ENCODE peak calls at places on chromosomes 16 and 17, in eight cellular contexts. J is HepG2; Q is CD8-positive, alpha-beta T cell; O is skeletal muscle cell; V is SK-N-SH; U is stimulated activated CD8-positive, alpha-beta memory T cell treated with anti-CD3 and anti-CD28 coated beads, Interleukin-7, amount 100 ng/mL, for 1 hour; E is A549; S is mesenchymal stem cell. I is an unnamed sample.

GRCh38 chr16:57283956-57284205 is 591 bp downstream of the PLLP start:
- DNase-seq in J (no peak), E (no peak), U (no peak), V (no peak), Q (no peak), O (no peak), S (no peak), I (no peak)

GRCh38 chr17:28953444-28954118 is 2.3 kb upstream of the PHF12 start:
- DNase-seq in V (peak), S (peak), E (peak), O (no peak), J (peak), U (no peak), Q (peak), I (peak)

GRCh38 chr17:49197346-49197998 is 12.9 kb downstream of the GNGT2 start:
- DNase-seq in V (no peak), U (no peak), Q (no peak), E (no peak), S (no peak), J (no peak), O (no peak), I (no peak)

GRCh38 chr16:55021595-55022475 is 91.2 kb downstream of the IRX5 start:
- DNase-seq in V (no peak), Q (no peak), S (no peak), E (peak), O (no peak), J (peak), U (no peak), I (peak)

GRCh38 chr17:10792156-10792555 is 11.7 kb downstream of the TMEM238L start:
- DNase-seq in J (no peak), S (no peak), Q (no peak), O (no peak), V (no peak), E (no peak), U (no peak), I (peak)

GRCh38 chr16:84541999-84542876 is 37.8 kb upstream of the MEAK7 start:
- DNase-seq in S (no peak), J (no peak), E (no peak), O (peak), U (no peak), V (no peak), Q (no peak), I (no peak)

GRCh38 chr17:47707056-47707791 is 13.3 kb downstream of the TBKBP1 start:
- DNase-seq in O (no peak), S (no peak), J (peak), E (no peak), U (no peak), Q (no peak), V (no peak), I (peak)

GRCh38 chr16:57892447-57893096 is 78.4 kb downstream of the CNGB1 start:
- DNase-seq in E (no peak), O (no peak), J (peak), Q (no peak), U (no peak), V (no peak), S (no peak), I (peak)

GRCh38 chr17:13727441-13728171 is 125.9 kb upstream of the HS3ST3A1 start:
- DNase-seq in J (no peak), E (no peak), Q (no peak), U (no peak), O (peak), V (no peak), S (peak), I (peak)

GRCh38 chr17:79085154-79085920 is 10.7 kb downstream of the ENGASE start:
- DNase-seq in O (no peak), J (no peak), U (no peak), E (no peak), Q (no peak), V (no peak), S (no peak), I (no peak)

GRCh38 chr17:27532269-27533067 is 76.2 kb downstream of the KSR1 start:
- DNase-seq in J (peak), Q (no peak), U (no peak), E (no peak), S (peak), V (no peak), O (peak), I (no peak)

GRCh38 chr17:75814900-75815373 is 29.3 kb downstream of the UNC13D start:
- DNase-seq in J (no peak), V (peak), E (no peak), S (peak), Q (no peak), U (no peak), O (peak), I (peak)

GRCh38 chr17:40540448-40540847 is 24.8 kb downstream of the CCR7 start:
- DNase-seq in E (no peak), U (no peak), O (no peak), J (no peak), S (no peak), Q (no peak), V (no peak), I (no peak)

GRCh38 chr17:7047566-7047965 is 3.7 kb upstream of the SLC16A11 start:
- DNase-seq in O (no peak), Q (no peak), U (no peak), V (no peak), E (no peak), J (no peak), S (no peak), I (no peak)

GRCh38 chr16:68297908-68298307 is 12.8 kb downstream of the SLC7A6OS start:
- DNase-seq in E (no peak), S (no peak), U (no peak), Q (no peak), O (no peak), J (no peak), V (no peak), I (no peak)

GRCh38 chr17:81924557-81925532 is 2.7 kb downstream of the MAFG start:
- DNase-seq in V (no peak), J (peak), O (no peak), S (no peak), Q (no peak), E (no peak), U (no peak), I (no peak)

GRCh38 chr16:75265911-75266701 is 14.7 kb upstream of the BCAR1 start:
- DNase-seq in U (no peak), J (peak), S (peak), O (no peak), Q (no peak), E (peak), V (peak), I (peak)

GRCh38 chr17:43543300-43543699 is 2.8 kb downstream of the ETV4 start:
- DNase-seq in E (no peak), V (no peak), J (no peak), Q (no peak), S (no peak), O (no peak), U (no peak), I (no peak)

GRCh38 chr16:2711370-2712062 is 8.5 kb downstream of the PRSS27 start:
- DNase-seq in U (no peak), S (no peak), V (no peak), J (no peak), Q (no peak), O (no peak), E (no peak), I (no peak)

GRCh38 chr17:29379084-29379811 is 10.9 kb upstream of the TAOK1 start:
- DNase-seq in J (no peak), S (peak), Q (no peak), O (no peak), V (no peak), U (no peak), E (no peak), I (no peak)

GRCh38 chr16:67111951-67112444 is 2.3 kb downstream of the PHAF1 start:
- DNase-seq in S (no peak), V (no peak), U (no peak), O (no peak), Q (no peak), J (no peak), E (no peak), I (no peak)